ENCODE peak calls at places on chromosomes 7 and 10, in eight cellular contexts. V is Calu3, O is HL-60, F is nephron progenitor cell, R is GM06990, P is Peyer's patch, A is fibroblast of lung, G is right atrium auricular region. W is an unnamed sample.

GRCh38 chr10:59675812-59676211 is 33.8 kb downstream of the SLC16A9 start:
- DNase-seq in O (no peak), R (no peak), P (no peak), A (no peak), G (no peak), F (peak), V (peak), W (no peak)

GRCh38 chr10:103204353-103205255 is 11.5 kb upstream of the NT5C2 start:
- DNase-seq in F (no peak), O (no peak), R (no peak), A (no peak), V (peak), G (no peak), P (no peak), W (no peak)

GRCh38 chr7:14436878-14437277 is 447.4 kb upstream of the ETV1 start:
- DNase-seq in A (no peak), R (no peak), O (no peak), G (no peak), V (no peak), F (no peak), P (no peak), W (no peak)

GRCh38 chr7:80131675-80132435 is 2.8 kb upstream of the GNAI1 start:
- DNase-seq in F (no peak), G (no peak), O (no peak), R (no peak), P (no peak), A (no peak), V (no peak), W (no peak)

GRCh38 chr10:131725736-131726459 is 174.9 kb upstream of the PPP2R2D start:
- DNase-seq in P (peak), A (no peak), V (no peak), O (no peak), G (no peak), F (no peak), R (no peak), W (peak)

GRCh38 chr10:110919971-110920881 is 822 bp downstream of the SHOC2 start:
- DNase-seq in V (peak), R (peak), P (peak), O (peak), A (peak), F (no peak), G (peak), W (no peak)

GRCh38 chr7:44313621-44314031 is 11.8 kb downstream of the CAMK2B start:
- DNase-seq in G (peak), F (no peak), R (no peak), V (no peak), A (no peak), O (no peak), P (peak), W (no peak)

GRCh38 chr7:66250711-66251110 is 45.6 kb downstream of the TPST1 start:
- DNase-seq in V (no peak), O (no peak), P (no peak), G (no peak), F (no peak), R (no peak), A (peak), W (no peak)

GRCh38 chr7:5183155-5183554 is 6.9 kb upstream of the WIPI2 start:
- DNase-seq in O (no peak), G (no peak), V (no peak), P (no peak), R (no peak), F (no peak), A (no peak), W (no peak)

GRCh38 chr10:614341-614664 is 75.2 kb downstream of the DIP2C start:
- DNase-seq in A (no peak), P (no peak), R (no peak), O (no peak), G (no peak), V (no peak), F (no peak), W (no peak)

GRCh38 chr7:99407849-99408346 is 499 bp downstream of the PDAP1 start:
- DNase-seq in A (peak), G (peak), F (peak), V (peak), O (no peak), P (peak), R (no peak), W (no peak)

GRCh38 chr10:13338337-13339128 is 9.6 kb downstream of the SEPHS1 start:
- DNase-seq in A (peak), F (no peak), G (no peak), R (no peak), O (no peak), P (no peak), V (no peak), W (no peak)

GRCh38 chr10:71255817-71256660 is 43.7 kb downstream of the UNC5B start:
- DNase-seq in R (no peak), F (peak), V (peak), O (no peak), P (peak), A (peak), G (peak), W (no peak)

GRCh38 chr10:18140957-18141888 is 999 bp downstream of the CACNB2 start:
- DNase-seq in G (no peak), F (no peak), P (peak), A (peak), O (no peak), V (no peak), R (peak), W (no peak)

GRCh38 chr7:148277042-148277660 is 313.4 kb upstream of the C7orf33 start:
- DNase-seq in A (no peak), O (no peak), R (no peak), G (no peak), P (no peak), F (no peak), V (no peak), W (no peak)

GRCh38 chr10:6580279-6581029 is 378 bp upstream of the PRKCQ start:
- DNase-seq in P (peak), A (peak), O (peak), V (peak), G (no peak), F (peak), R (peak), W (peak)

GRCh38 chr7:64888561-64888900 is 14.5 kb upstream of the ZNF273 start:
- DNase-seq in R (no peak), G (no peak), P (no peak), O (no peak), A (no peak), V (no peak), F (peak), W (no peak)

GRCh38 chr7:120033114-120033513 is 239.9 kb upstream of the KCND2 start:
- DNase-seq in O (no peak), V (no peak), P (no peak), G (no peak), A (peak), R (no peak), F (no peak), W (no peak)

GRCh38 chr7:92884218-92884617 is 47.8 kb upstream of the CDK6 start:
- DNase-seq in A (no peak), P (no peak), O (no peak), G (no peak), V (no peak), R (no peak), F (no peak), W (no peak)

GRCh38 chr7:94298943-94299342 is 95.8 kb upstream of the COL1A2 start:
- DNase-seq in G (no peak), A (peak), P (no peak), O (no peak), F (no peak), V (no peak), R (no peak), W (no peak)

GRCh38 chr10:42970451-42971250 is 106.2 kb upstream of the RET start:
- DNase-seq in V (no peak), G (peak), P (peak), O (no peak), R (no peak), A (no peak), F (no peak), W (peak)

GRCh38 chr10:68406111-68406814 is 814 bp downstream of the RUFY2 start:
- DNase-seq in F (peak), O (peak), V (peak), P (peak), R (peak), A (peak), G (no peak), W (no peak)

GRCh38 chr7:107045980-107046379 is 1.5 kb downstream of the PRKAR2B start:
- DNase-seq in V (no peak), R (no peak), A (peak), O (no peak), P (no peak), G (no peak), F (no peak), W (no peak)

GRCh38 chr10:110512461-110513187 is 14.9 kb downstream of the DUSP5 start:
- DNase-seq in R (no peak), P (no peak), O (no peak), G (no peak), A (peak), F (no peak), V (no peak), W (peak)

GRCh38 chr7:35617076-35617475 is 77.9 kb downstream of the HERPUD2 start:
- DNase-seq in G (no peak), R (no peak), A (peak), F (no peak), P (no peak), O (no peak), V (no peak), W (no peak)

GRCh38 chr10:63115732-63116383 is 17.3 kb upstream of the NRBF2 start:
- DNase-seq in F (no peak), P (no peak), V (peak), R (no peak), O (no peak), G (peak), A (peak), W (no peak)

GRCh38 chr10:12868229-12868628 is 133.3 kb downstream of the CCDC3 start:
- DNase-seq in O (no peak), P (no peak), G (no peak), V (no peak), A (peak), F (no peak), R (no peak), W (no peak)

GRCh38 chr10:34567854-34568253 is 247.2 kb downstream of the PARD3 start:
- DNase-seq in V (no peak), A (no peak), F (no peak), G (no peak), P (no peak), R (no peak), O (no peak), W (no peak)

GRCh38 chr7:122914812-122915211 is 28.6 kb upstream of the CADPS2 start:
- DNase-seq in F (no peak), O (no peak), R (no peak), A (no peak), V (no peak), P (no peak), G (no peak), W (no peak)

GRCh38 chr7:135406908-135407307 is 103.0 kb downstream of the CNOT4 start:
- DNase-seq in F (no peak), R (no peak), O (no peak), P (no peak), V (no peak), G (no peak), A (no peak), W (no peak)

GRCh38 chr10:14356921-14357320 is 26.2 kb upstream of the FRMD4A start:
- DNase-seq in A (peak), G (no peak), O (no peak), F (no peak), P (no peak), R (no peak), V (no peak), W (no peak)

GRCh38 chr10:18968196-18968595 is 80.4 kb upstream of the MALRD1 start:
- DNase-seq in A (peak), P (no peak), R (no peak), V (no peak), G (no peak), O (no peak), F (no peak), W (no peak)

GRCh38 chr10:83987216-83987615 is 152.1 kb upstream of the GHITM start:
- DNase-seq in R (no peak), O (no peak), G (no peak), F (no peak), V (no peak), P (no peak), A (no peak), W (no peak)

GRCh38 chr10:69438531-69439349 is 12.5 kb upstream of the TSPAN15 start:
- DNase-seq in R (no peak), A (no peak), V (peak), G (no peak), O (peak), P (no peak), F (no peak), W (no peak)

GRCh38 chr7:92874567-92874966 is 38.2 kb upstream of the CDK6 start:
- DNase-seq in O (no peak), V (no peak), F (no peak), G (no peak), A (peak), P (no peak), R (no peak), W (no peak)

GRCh38 chr7:29400435-29400834 is 163.2 kb upstream of the PRR15 start:
- DNase-seq in V (no peak), F (no peak), O (no peak), G (no peak), P (no peak), R (no peak), A (no peak), W (no peak)

GRCh38 chr7:134669845-134670373 is 23.3 kb downstream of the BPGM start:
- DNase-seq in F (no peak), G (peak), P (no peak), V (peak), R (peak), O (no peak), A (peak), W (no peak)

GRCh38 chr7:139886206-139886605 is 57.1 kb downstream of the TBXAS1 start:
- DNase-seq in V (no peak), R (no peak), F (no peak), O (peak), P (no peak), A (peak), G (no peak), W (no peak)

DNA sequence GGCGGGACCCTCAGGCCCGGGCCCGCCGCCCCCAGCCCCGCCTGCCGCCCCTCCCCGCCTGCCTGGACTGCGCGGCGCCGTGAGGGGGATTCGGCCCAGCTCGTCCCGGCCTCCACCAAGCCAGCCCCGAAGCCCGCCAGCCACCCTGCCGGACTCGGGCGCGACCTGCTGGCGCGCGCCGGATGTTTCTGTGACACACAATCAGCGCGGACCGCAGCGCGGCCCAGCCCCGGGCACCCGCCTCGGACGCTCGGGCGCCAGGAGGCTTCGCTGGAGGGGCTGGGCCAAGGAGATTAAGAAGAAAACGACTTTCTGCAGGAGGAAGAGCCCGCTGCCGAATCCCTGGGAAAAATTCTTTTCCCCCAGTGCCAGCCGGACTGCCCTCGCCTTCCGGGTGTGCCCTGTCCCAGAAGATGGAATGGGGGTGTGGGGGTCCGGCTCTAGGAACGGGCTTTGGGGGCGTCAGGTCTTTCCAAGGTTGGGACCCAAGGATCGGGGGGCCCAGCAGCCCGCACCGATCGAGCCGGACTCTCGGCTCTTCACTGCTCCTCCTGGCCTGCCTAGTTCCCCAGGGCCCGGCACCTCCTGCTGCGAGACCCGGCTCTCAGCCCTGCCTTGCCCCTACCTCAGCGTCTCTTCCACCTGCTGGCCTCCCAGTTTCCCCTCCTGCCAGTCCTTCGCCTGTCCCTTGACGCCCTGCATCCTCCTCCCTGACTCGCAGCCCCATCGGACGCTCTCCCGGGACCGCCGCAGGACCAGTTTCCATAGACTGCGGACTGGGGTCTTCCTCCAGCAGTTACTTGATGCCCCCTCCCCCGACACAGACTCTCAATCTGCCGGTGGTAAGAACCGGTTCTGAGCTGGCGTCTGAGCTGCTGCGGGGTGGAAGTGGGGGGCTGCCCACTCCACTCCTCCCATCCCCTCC is 82.7 kb downstream of the PAX2 start:
- DNase-seq in F (peak), R (peak), V (peak), A (peak), G (no peak), O (no peak), P (no peak), W (no peak)
- TF ChIP-seq CTCF in F (no peak), R (peak), V (no peak), A (no peak), G (peak), O (no peak), P (no peak), W (no peak)

GRCh38 chr7:53350241-53350640 is 314.8 kb downstream of the POM121L12 start:
- DNase-seq in P (no peak), R (no peak), V (peak), F (peak), A (no peak), O (no peak), G (no peak), W (no peak)
- TF ChIP-seq CTCF in P (no peak), R (peak), V (peak), F (peak), A (no peak), O (peak), G (peak), W (no peak)

GRCh38 chr7:143000648-143001047 is 26.3 kb downstream of the OR9A2 start:
- DNase-seq in R (no peak), P (no peak), O (no peak), A (no peak), F (no peak), G (no peak), V (no peak), W (no peak)

GRCh38 chr7:143002856-143003255 is 24.1 kb downstream of the OR9A2 start:
- DNase-seq in A (no peak), O (no peak), R (no peak), F (no peak), G (no peak), V (no peak), P (no peak), W (no peak)

GRCh38 chr7:143003393-143004051 is 23.4 kb downstream of the OR9A2 start:
- DNase-seq in A (peak), F (peak), V (peak), G (no peak), O (peak), P (no peak), R (peak), W (no peak)

GRCh38 chr7:142999793-143000192 is 27.1 kb downstream of the OR9A2 start:
- DNase-seq in P (no peak), A (no peak), F (no peak), R (no peak), G (no peak), V (no peak), O (no peak), W (no peak)

DNA sequence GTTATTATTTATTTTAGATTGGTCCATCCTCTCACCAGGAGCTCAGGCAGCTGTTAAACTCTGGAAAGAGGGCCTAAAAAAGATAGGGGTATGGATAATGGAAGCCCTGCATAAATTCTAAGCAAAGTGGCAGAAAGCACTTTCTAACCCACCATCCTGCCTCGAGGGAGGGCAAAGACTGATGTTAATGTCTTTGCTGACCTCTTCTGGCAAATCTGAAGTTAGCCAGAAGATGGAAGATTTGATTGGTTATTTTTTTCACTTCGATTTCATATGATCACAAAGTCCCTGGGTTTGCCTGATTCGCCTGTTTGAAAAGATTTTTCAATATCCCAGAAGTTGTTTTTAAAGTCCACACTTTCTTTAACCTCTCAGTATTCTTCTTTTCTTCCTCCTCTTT is 24.8 kb downstream of the OR9A2 start:
- DNase-seq in G (no peak), P (no peak), F (no peak), R (no peak), A (no peak), O (no peak), V (peak), W (no peak)
- TF ChIP-seq CTCF in G (peak), P (no peak), F (no peak), R (peak), A (peak), O (peak), V (no peak), W (no peak)

GRCh38 chr10:117543245-117543998 is 876 bp downstream of the EMX2 start:
- DNase-seq in R (no peak), G (no peak), P (peak), A (no peak), F (peak), V (peak), O (no peak), W (no peak)
- TF ChIP-seq CTCF in R (no peak), G (no peak), P (no peak), A (no peak), F (no peak), V (no peak), O (no peak), W (no peak)

DNA sequence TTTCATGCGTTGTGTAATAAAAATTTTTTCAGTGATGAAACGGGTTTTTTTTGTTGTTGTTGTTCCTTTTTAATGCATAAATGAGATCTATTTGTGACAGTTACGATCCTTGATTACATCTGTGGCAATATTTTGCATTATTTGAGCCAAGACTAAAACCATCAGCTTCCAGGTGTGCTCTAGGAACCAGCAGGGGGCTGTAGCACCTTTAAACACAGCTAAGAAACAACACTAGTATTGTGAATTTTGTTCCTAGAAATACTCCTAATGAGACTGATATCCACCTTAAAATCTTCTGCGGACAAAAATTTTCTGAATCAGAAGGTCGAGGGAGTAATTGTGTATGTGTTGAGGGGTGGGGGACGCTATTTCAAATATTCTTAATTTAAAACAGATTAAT is 52.6 kb downstream of the FGFBP3 start:
- DNase-seq in O (no peak), R (no peak), F (no peak), A (no peak), G (no peak), V (peak), P (no peak), W (no peak)
- TF ChIP-seq CTCF in O (no peak), R (peak), F (peak), A (peak), G (no peak), V (no peak), P (peak), W (peak)

GRCh38 chr10:26801274-26801673 is 59.5 kb downstream of the ABI1 start:
- DNase-seq in V (no peak), G (no peak), R (no peak), P (no peak), A (no peak), O (no peak), F (no peak), W (no peak)

GRCh38 chr10:26798298-26798697 is 62.5 kb downstream of the ABI1 start:
- DNase-seq in P (no peak), F (no peak), R (no peak), A (no peak), V (no peak), O (no peak), G (no peak), W (no peak)

GRCh38 chr10:26799342-26799741 is 61.4 kb downstream of the ABI1 start:
- DNase-seq in F (no peak), O (no peak), R (peak), G (no peak), A (no peak), P (no peak), V (no peak), W (no peak)

GRCh38 chr10:26800468-26800867 is 60.3 kb downstream of the ABI1 start:
- DNase-seq in V (no peak), G (no peak), A (no peak), P (no peak), O (no peak), F (no peak), R (no peak), W (no peak)

DNA sequence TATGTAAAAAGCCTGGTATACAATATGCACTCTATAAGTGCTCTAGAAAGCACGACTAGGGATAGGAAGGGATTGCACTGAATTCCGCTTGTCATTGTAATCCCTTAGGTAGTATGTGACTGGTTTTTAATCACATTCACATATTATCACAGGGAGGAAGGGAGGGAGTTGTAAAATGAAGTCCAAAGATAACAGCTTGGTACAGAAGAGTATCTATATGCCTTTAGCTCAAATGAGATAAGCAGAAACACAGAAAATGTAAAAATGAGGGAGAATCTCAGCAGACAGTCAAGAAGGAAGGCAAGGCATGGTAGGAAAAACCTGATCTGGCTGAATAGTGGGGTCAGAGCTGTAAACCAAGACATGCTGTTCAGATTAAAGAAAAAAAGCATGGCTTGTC is 63.4 kb downstream of the ABI1 start:
- DNase-seq in A (no peak), G (no peak), O (no peak), R (no peak), F (no peak), P (no peak), V (no peak), W (no peak)
- TF ChIP-seq CTCF in A (no peak), G (no peak), O (no peak), R (no peak), F (no peak), P (no peak), V (no peak), W (no peak)